ENCODE peak calls at places on chromosomes 1 and 21, in ten cellular contexts. A, N, X, B, Y, Q, D, I, H and U are unnamed samples.

GRCh38 chr1:41482906-41483895 is 1.3 kb downstream of the EDN2 start:
- DNase-seq in A (no peak), N (no peak), X (no peak), B (no peak), Y (no peak), Q (peak; percentile 22), D (no peak), I (no peak), H (no peak), U (no peak)

GRCh38 chr1:115086176-115086830 is 3.0 kb downstream of the TSPAN2 start:
- DNase-seq in A (no peak), N (no peak), X (no peak), B (no peak), Y (no peak), Q (no peak), D (no peak), I (no peak), H (no peak), U (no peak)

GRCh38 chr1:80153762-80154555 is 1147.4 kb upstream of the ADGRL4 start:
- DNase-seq in A (no peak), N (no peak), X (no peak), B (no peak), Y (no peak), Q (no peak), D (no peak), I (no peak), H (no peak), U (peak; percentile 10)

GRCh38 chr21:45169001-45169400 is 94.6 kb downstream of the ADARB1 start:
- DNase-seq in A (no peak), N (no peak), X (no peak), B (no peak), Y (no peak), Q (no peak), D (no peak), I (no peak), H (no peak), U (no peak)

GRCh38 chr1:7862211-7863060 is 9.6 kb upstream of the UTS2 start:
- DNase-seq in A (no peak), N (no peak), X (no peak), B (no peak), Y (no peak), Q (no peak), D (no peak), I (no peak), H (no peak), U (no peak)

GRCh38 chr1:56816264-56816663 is 2.9 kb downstream of the FYB2 start:
- DNase-seq in A (peak; percentile 24), N (no peak), X (no peak), B (no peak), Y (no peak), Q (no peak), D (no peak), I (no peak), H (no peak), U (no peak)

GRCh38 chr1:207891148-207891547 is 19.8 kb downstream of the CD34 start:
- DNase-seq in A (no peak), N (no peak), X (no peak), B (no peak), Y (no peak), Q (no peak), D (no peak), I (no peak), H (no peak), U (no peak)

GRCh38 chr1:96425382-96426129 is 296.0 kb upstream of the PTBP2 start:
- DNase-seq in A (no peak), N (no peak), X (no peak), B (no peak), Y (no peak), Q (no peak), D (no peak), I (no peak), H (no peak), U (no peak)

GRCh38 chr1:150763631-150764223 is 1.9 kb downstream of the CTSS start:
- DNase-seq in A (no peak), N (no peak), X (no peak), B (no peak), Y (no peak), Q (no peak), D (no peak), I (no peak), H (no peak), U (no peak)

GRCh38 chr1:17075470-17076255 is 21.8 kb upstream of the SDHB start:
- DNase-seq in A (peak; percentile 36), N (no peak), X (peak; percentile 33), B (no peak), Y (peak; percentile 44), Q (no peak), D (no peak), I (no peak), H (no peak), U (peak; percentile 34)

GRCh38 chr1:221841291-221841982 is 99.5 kb upstream of the DUSP10 start:
- DNase-seq in A (peak; percentile 78), N (no peak), X (no peak), B (no peak), Y (no peak), Q (no peak), D (no peak), I (no peak), H (no peak), U (peak; percentile 50)

GRCh38 chr1:145846191-145846590 is 761 bp downstream of the NUDT17 start:
- DNase-seq in A (peak; percentile 73), N (peak; percentile 32), X (peak; percentile 60), B (no peak), Y (peak; percentile 48), Q (no peak), D (no peak), I (no peak), H (no peak), U (peak; percentile 68)

GRCh38 chr1:116986531-116987255 is 14.9 kb upstream of the CD101 start:
- DNase-seq in A (no peak), N (no peak), X (no peak), B (no peak), Y (no peak), Q (no peak), D (no peak), I (no peak), H (peak; percentile 26), U (no peak)

GRCh38 chr1:212166296-212167039 is 118.7 kb upstream of the PPP2R5A start:
- DNase-seq in A (no peak), N (no peak), X (no peak), B (no peak), Y (no peak), Q (no peak), D (no peak), I (no peak), H (no peak), U (no peak)

GRCh38 chr1:232450626-232451025 is 179.3 kb downstream of the SIPA1L2 start:
- DNase-seq in A (peak; percentile 42), N (no peak), X (no peak), B (peak; percentile 43), Y (no peak), Q (no peak), D (no peak), I (no peak), H (no peak), U (no peak)

GRCh38 chr1:228337031-228337564 is 69.5 kb downstream of the TRIM11 start:
- DNase-seq in A (no peak), N (no peak), X (no peak), B (no peak), Y (no peak), Q (no peak), D (no peak), I (no peak), H (no peak), U (no peak)

GRCh38 chr21:16302851-16303282 is 573.1 kb downstream of the USP25 start:
- DNase-seq in A (peak; percentile 72), N (no peak), X (no peak), B (no peak), Y (no peak), Q (no peak), D (peak; percentile 50), I (no peak), H (no peak), U (peak; percentile 39)

GRCh38 chr1:41280189-41281032 is 38.3 kb upstream of the SCMH1 start:
- DNase-seq in A (no peak), N (no peak), X (no peak), B (no peak), Y (no peak), Q (no peak), D (no peak), I (no peak), H (no peak), U (no peak)

GRCh38 chr1:209751627-209752231 is 4.1 kb upstream of the TRAF3IP3 start:
- DNase-seq in A (no peak), N (no peak), X (no peak), B (no peak), Y (no peak), Q (no peak), D (no peak), I (no peak), H (no peak), U (no peak)

GRCh38 chr1:111769517-111770146 is 13.9 kb downstream of the DDX20 start:
- DNase-seq in A (peak; percentile 80), N (peak; percentile 45), X (peak; percentile 69), B (peak; percentile 45), Y (peak; percentile 62), Q (peak; percentile 71), D (no peak), I (peak; percentile 34), H (no peak), U (peak; percentile 63)

GRCh38 chr1:111944121-111944785 is 45.2 kb downstream of the KCND3 start:
- DNase-seq in A (no peak), N (no peak), X (no peak), B (no peak), Y (no peak), Q (no peak), D (no peak), I (no peak), H (no peak), U (no peak)

GRCh38 chr1:230568676-230569075 is 73.6 kb upstream of the COG2 start:
- DNase-seq in A (no peak), N (no peak), X (no peak), B (no peak), Y (no peak), Q (no peak), D (no peak), I (no peak), H (no peak), U (no peak)

GRCh38 chr1:9078949-9079500 is 9.6 kb upstream of the SLC2A5 start:
- DNase-seq in A (no peak), N (no peak), X (no peak), B (no peak), Y (no peak), Q (no peak), D (no peak), I (no peak), H (no peak), U (no peak)

GRCh38 chr1:155170806-155171205 is 2.3 kb downstream of the KRTCAP2 start:
- DNase-seq in A (no peak), N (no peak), X (no peak), B (no peak), Y (no peak), Q (no peak), D (no peak), I (no peak), H (no peak), U (no peak)

GRCh38 chr21:14092834-14093560 is 117.8 kb downstream of the LIPI start:
- DNase-seq in A (no peak), N (no peak), X (no peak), B (no peak), Y (no peak), Q (no peak), D (no peak), I (no peak), H (no peak), U (no peak)

GRCh38 chr1:9413143-9413876 is 120.6 kb downstream of the SPSB1 start:
- DNase-seq in A (peak; percentile 83), N (no peak), X (no peak), B (peak; percentile 60), Y (peak; percentile 75), Q (no peak), D (peak; percentile 64), I (peak; percentile 76), H (no peak), U (peak; percentile 89)

GRCh38 chr1:203663294-203663693 is 36.7 kb downstream of the ATP2B4 start:
- DNase-seq in A (peak; percentile 97), N (no peak), X (no peak), B (peak; percentile 59), Y (peak; percentile 87), Q (no peak), D (no peak), I (peak; percentile 94), H (no peak), U (peak; percentile 77)

GRCh38 chr1:41240806-41241747 is 1.0 kb downstream of the SCMH1 start:
- DNase-seq in A (peak; percentile 78), N (peak; percentile 37), X (peak; percentile 84), B (no peak), Y (peak; percentile 55), Q (no peak), D (peak; percentile 76), I (no peak), H (peak; percentile 14), U (peak; percentile 84)